ENCODE peak calls at places on chromosomes 11 and 22, in seven cellular contexts. One of them, this sample, is unnamed.
A peak's percentile ranks its signal among the peaks of the same experiment; 100 is the strongest.

GRCh38 chr11:45801723-45802315 is 3.1 kb upstream of the SLC35C1 start:
- DNase-seq in IMR-90: no peak
- DNase-seq in heart left ventricle: no peak
- DNase-seq in brain microvascular endothelial cell: no peak
- DNase-seq in CD8-positive, alpha-beta memory T cell: no peak
- DNase-seq in neural progenitor cell: no peak
- DNase-seq in trophoblast cell: no peak
- DNase-seq in this sample: no peak

GRCh38 chr11:9774591-9775392 is 110.9 kb downstream of the SWAP70 start:
- DNase-seq in IMR-90: peak; percentile 94
- DNase-seq in heart left ventricle: no peak
- DNase-seq in brain microvascular endothelial cell: peak; percentile 90
- DNase-seq in CD8-positive, alpha-beta memory T cell: no peak
- DNase-seq in neural progenitor cell: no peak
- DNase-seq in trophoblast cell: peak; percentile 90
- DNase-seq in this sample: no peak

GRCh38 chr11:121415861-121416260 is 36.3 kb upstream of the SORL1 start:
- DNase-seq in IMR-90: no peak
- DNase-seq in heart left ventricle: no peak
- DNase-seq in brain microvascular endothelial cell: no peak
- DNase-seq in CD8-positive, alpha-beta memory T cell: no peak
- DNase-seq in neural progenitor cell: no peak
- DNase-seq in trophoblast cell: peak; percentile 10
- DNase-seq in this sample: no peak

GRCh38 chr11:33941637-33942160 is 49.8 kb upstream of the LMO2 start:
- DNase-seq in IMR-90: no peak
- DNase-seq in heart left ventricle: no peak
- DNase-seq in brain microvascular endothelial cell: peak; percentile 85
- DNase-seq in CD8-positive, alpha-beta memory T cell: no peak
- DNase-seq in neural progenitor cell: no peak
- DNase-seq in trophoblast cell: peak; percentile 10
- DNase-seq in this sample: no peak

GRCh38 chr11:22828373-22828772 is 1.2 kb downstream of the SVIP start:
- DNase-seq in IMR-90: no peak
- DNase-seq in heart left ventricle: no peak
- DNase-seq in brain microvascular endothelial cell: no peak
- DNase-seq in CD8-positive, alpha-beta memory T cell: no peak
- DNase-seq in neural progenitor cell: no peak
- DNase-seq in trophoblast cell: no peak
- DNase-seq in this sample: no peak

GRCh38 chr22:42172385-42173172 is 42.0 kb upstream of the CYP2D6 start:
- DNase-seq in IMR-90: peak; percentile 58
- DNase-seq in heart left ventricle: no peak
- DNase-seq in brain microvascular endothelial cell: no peak
- DNase-seq in CD8-positive, alpha-beta memory T cell: no peak
- DNase-seq in neural progenitor cell: no peak
- DNase-seq in trophoblast cell: peak; percentile 55
- DNase-seq in this sample: no peak

GRCh38 chr22:23763579-23764331 is 965 bp downstream of the C22orf15 start:
- DNase-seq in IMR-90: no peak
- DNase-seq in heart left ventricle: no peak
- DNase-seq in brain microvascular endothelial cell: no peak
- DNase-seq in CD8-positive, alpha-beta memory T cell: peak; percentile 67
- DNase-seq in neural progenitor cell: peak; percentile 45
- DNase-seq in trophoblast cell: no peak
- DNase-seq in this sample: peak; percentile 78

GRCh38 chr22:49829044-49829719 is 1.5 kb upstream of the BRD1 start:
- DNase-seq in IMR-90: no peak
- DNase-seq in heart left ventricle: no peak
- DNase-seq in brain microvascular endothelial cell: no peak
- DNase-seq in CD8-positive, alpha-beta memory T cell: no peak
- DNase-seq in neural progenitor cell: no peak
- DNase-seq in trophoblast cell: no peak
- DNase-seq in this sample: no peak

GRCh38 chr11:110750100-110750499 is 37.9 kb upstream of the ARHGAP20 start:
- DNase-seq in IMR-90: no peak
- DNase-seq in heart left ventricle: no peak
- DNase-seq in brain microvascular endothelial cell: no peak
- DNase-seq in CD8-positive, alpha-beta memory T cell: no peak
- DNase-seq in neural progenitor cell: no peak
- DNase-seq in trophoblast cell: no peak
- DNase-seq in this sample: no peak

GRCh38 chr22:19962246-19962908 is 20.8 kb upstream of the TXNRD2 start:
- DNase-seq in IMR-90: peak; percentile 73
- DNase-seq in heart left ventricle: peak; percentile 57
- DNase-seq in brain microvascular endothelial cell: peak; percentile 68
- DNase-seq in CD8-positive, alpha-beta memory T cell: peak; percentile 68
- DNase-seq in neural progenitor cell: peak; percentile 95
- DNase-seq in trophoblast cell: peak; percentile 88
- DNase-seq in this sample: peak; percentile 88

GRCh38 chr11:93330446-93330984 is at the start of gene DEUP1:
- DNase-seq in IMR-90: no peak
- DNase-seq in heart left ventricle: peak; percentile 24
- DNase-seq in brain microvascular endothelial cell: no peak
- DNase-seq in CD8-positive, alpha-beta memory T cell: no peak
- DNase-seq in neural progenitor cell: peak; percentile 83
- DNase-seq in trophoblast cell: peak; percentile 21
- DNase-seq in this sample: peak; percentile 81

GRCh38 chr11:120929664-120930154 is 94.2 kb upstream of the TBCEL start:
- DNase-seq in IMR-90: peak; percentile 26
- DNase-seq in heart left ventricle: peak; percentile 22
- DNase-seq in brain microvascular endothelial cell: no peak
- DNase-seq in CD8-positive, alpha-beta memory T cell: no peak
- DNase-seq in neural progenitor cell: peak; percentile 90
- DNase-seq in trophoblast cell: peak; percentile 75
- DNase-seq in this sample: no peak

GRCh38 chr22:43110927-43111623 is 525 bp downstream of the BIK start:
- DNase-seq in IMR-90: no peak
- DNase-seq in heart left ventricle: no peak
- DNase-seq in brain microvascular endothelial cell: no peak
- DNase-seq in CD8-positive, alpha-beta memory T cell: peak; percentile 63
- DNase-seq in neural progenitor cell: peak; percentile 58
- DNase-seq in trophoblast cell: no peak
- DNase-seq in this sample: peak; percentile 83

GRCh38 chr11:36352919-36353318 is 56.8 kb downstream of the PRR5L start:
- DNase-seq in IMR-90: no peak
- DNase-seq in heart left ventricle: no peak
- DNase-seq in brain microvascular endothelial cell: no peak
- DNase-seq in CD8-positive, alpha-beta memory T cell: peak; percentile 88
- DNase-seq in neural progenitor cell: no peak
- DNase-seq in trophoblast cell: no peak
- DNase-seq in this sample: no peak

GRCh38 chr22:41241133-41241676 is 474 bp upstream of the CHADL start:
- DNase-seq in IMR-90: no peak
- DNase-seq in heart left ventricle: no peak
- DNase-seq in brain microvascular endothelial cell: no peak
- DNase-seq in CD8-positive, alpha-beta memory T cell: no peak
- DNase-seq in neural progenitor cell: no peak
- DNase-seq in trophoblast cell: no peak
- DNase-seq in this sample: no peak

GRCh38 chr22:27752771-27753170 is 48.8 kb downstream of the MN1 start:
- DNase-seq in IMR-90: no peak
- DNase-seq in heart left ventricle: peak; percentile 65
- DNase-seq in brain microvascular endothelial cell: peak; percentile 11
- DNase-seq in CD8-positive, alpha-beta memory T cell: no peak
- DNase-seq in neural progenitor cell: no peak
- DNase-seq in trophoblast cell: no peak
- DNase-seq in this sample: no peak

GRCh38 chr22:17774206-17774927 is at the start of gene BID:
- DNase-seq in IMR-90: peak; percentile 17
- DNase-seq in heart left ventricle: peak; percentile 68
- DNase-seq in brain microvascular endothelial cell: no peak
- DNase-seq in CD8-positive, alpha-beta memory T cell: peak; percentile 70
- DNase-seq in neural progenitor cell: peak; percentile 66
- DNase-seq in trophoblast cell: no peak
- DNase-seq in this sample: peak; percentile 86

GRCh38 chr11:19951558-19952083 is 208.7 kb downstream of the DBX1 start:
- DNase-seq in IMR-90: peak; percentile 70
- DNase-seq in heart left ventricle: no peak
- DNase-seq in brain microvascular endothelial cell: no peak
- DNase-seq in CD8-positive, alpha-beta memory T cell: no peak
- DNase-seq in neural progenitor cell: peak; percentile 77
- DNase-seq in trophoblast cell: peak; percentile 93
- DNase-seq in this sample: no peak
- H3K4me3 ChIP-seq in IMR-90: no peak overlapping the region
- H3K4me3 ChIP-seq in heart left ventricle: no peak overlapping the region
- H3K4me3 ChIP-seq in brain microvascular endothelial cell: no peak overlapping the region
- H3K4me3 ChIP-seq in CD8-positive, alpha-beta memory T cell: peak overlapping the region; percentile 26
- H3K4me3 ChIP-seq in neural progenitor cell: no peak overlapping the region
- H3K4me3 ChIP-seq in trophoblast cell: no peak overlapping the region
- H3K4me3 ChIP-seq in this sample: no peak overlapping the region

GRCh38 chr11:11780843-11781242 is 60.9 kb upstream of the USP47 start:
- DNase-seq in IMR-90: no peak
- DNase-seq in heart left ventricle: no peak
- DNase-seq in brain microvascular endothelial cell: no peak
- DNase-seq in CD8-positive, alpha-beta memory T cell: no peak
- DNase-seq in neural progenitor cell: no peak
- DNase-seq in trophoblast cell: no peak
- DNase-seq in this sample: no peak

GRCh38 chr11:11776714-11777113 is 65.1 kb upstream of the USP47 start:
- DNase-seq in IMR-90: no peak
- DNase-seq in heart left ventricle: no peak
- DNase-seq in brain microvascular endothelial cell: no peak
- DNase-seq in CD8-positive, alpha-beta memory T cell: no peak
- DNase-seq in neural progenitor cell: no peak
- DNase-seq in trophoblast cell: no peak
- DNase-seq in this sample: no peak

GRCh38 chr11:11782532-11783110 is 59.2 kb upstream of the USP47 start:
- DNase-seq in IMR-90: no peak
- DNase-seq in heart left ventricle: no peak
- DNase-seq in brain microvascular endothelial cell: no peak
- DNase-seq in CD8-positive, alpha-beta memory T cell: no peak
- DNase-seq in neural progenitor cell: no peak
- DNase-seq in trophoblast cell: no peak
- DNase-seq in this sample: no peak

GRCh38 chr11:11777897-11778296 is 63.9 kb upstream of the USP47 start:
- DNase-seq in IMR-90: no peak
- DNase-seq in heart left ventricle: no peak
- DNase-seq in brain microvascular endothelial cell: no peak
- DNase-seq in CD8-positive, alpha-beta memory T cell: no peak
- DNase-seq in neural progenitor cell: no peak
- DNase-seq in trophoblast cell: no peak
- DNase-seq in this sample: no peak

DNA sequence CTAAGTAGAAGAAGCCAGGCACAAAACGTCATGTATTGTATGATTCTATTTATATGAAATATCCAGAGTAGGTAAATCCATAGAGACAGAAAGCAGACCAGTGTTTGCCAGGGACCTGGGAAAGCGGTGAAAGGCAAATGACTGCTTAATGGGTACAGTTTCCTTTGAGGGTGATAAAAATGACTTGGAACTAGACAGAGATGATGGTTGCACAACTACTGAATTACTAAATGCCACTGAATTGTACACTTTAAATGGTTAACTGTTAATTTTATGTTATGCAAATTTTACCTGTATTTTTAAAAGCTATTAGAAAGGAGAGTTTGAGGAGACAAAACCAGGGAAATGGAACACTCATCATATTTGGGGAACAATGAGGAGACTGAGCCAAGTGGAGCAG is 61.8 kb upstream of the USP47 start:
- DNase-seq in IMR-90: no peak
- DNase-seq in heart left ventricle: no peak
- DNase-seq in brain microvascular endothelial cell: no peak
- DNase-seq in CD8-positive, alpha-beta memory T cell: no peak
- DNase-seq in neural progenitor cell: no peak
- DNase-seq in trophoblast cell: no peak
- DNase-seq in this sample: no peak
- H3K27me3 ChIP-seq in IMR-90: peaks cover 70% of the 10 kb centered on the region
- H3K27me3 ChIP-seq in heart left ventricle: no peaks in the 10 kb centered on the region
- H3K27me3 ChIP-seq in brain microvascular endothelial cell: peaks cover 4% of the 10 kb centered on the region
- H3K27me3 ChIP-seq in CD8-positive, alpha-beta memory T cell: no peaks in the 10 kb centered on the region
- H3K27me3 ChIP-seq in neural progenitor cell: no peaks in the 10 kb centered on the region
- H3K27me3 ChIP-seq in trophoblast cell: no peaks in the 10 kb centered on the region
- H3K27me3 ChIP-seq in this sample: no peaks in the 10 kb centered on the region

DNA sequence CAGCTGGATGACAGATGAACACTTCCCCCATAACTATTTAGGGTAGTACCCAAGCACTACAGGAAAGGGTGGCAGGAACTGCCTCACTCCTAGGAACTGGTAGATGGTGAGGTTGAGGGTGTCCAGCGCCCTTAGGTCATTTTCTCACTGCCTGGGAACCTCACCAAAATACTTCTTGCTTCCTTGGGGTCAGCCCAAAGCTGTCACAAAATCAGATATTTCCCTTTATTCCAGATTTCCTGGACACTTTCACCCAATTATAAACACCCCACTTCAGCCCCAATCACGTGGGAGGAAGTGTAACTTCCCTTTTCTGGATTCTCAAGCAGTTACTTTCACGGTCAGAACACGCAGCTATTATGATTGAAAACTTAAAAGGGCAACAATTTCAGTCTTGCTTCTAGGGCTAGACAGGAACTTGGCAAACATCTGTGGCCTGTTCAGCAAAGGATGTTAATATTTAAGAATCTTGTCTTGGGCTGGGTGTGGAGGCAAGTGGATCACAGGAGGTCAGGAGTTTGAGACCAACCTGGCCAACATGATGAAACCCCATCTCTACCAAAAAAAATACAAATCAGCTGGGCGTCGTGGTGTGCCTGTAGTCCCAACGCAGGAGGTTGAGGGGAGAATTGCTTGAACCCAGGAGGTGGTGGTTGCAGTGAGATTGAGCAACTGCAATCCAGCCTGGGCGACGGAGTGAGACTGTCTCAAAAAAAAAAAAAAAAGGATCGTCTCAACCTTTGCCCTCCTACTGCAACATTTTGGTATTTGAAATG is 4.0 kb downstream of the FTH1 start:
- DNase-seq in IMR-90: peak; percentile 60
- DNase-seq in heart left ventricle: no peak
- DNase-seq in brain microvascular endothelial cell: no peak
- DNase-seq in CD8-positive, alpha-beta memory T cell: no peak
- DNase-seq in neural progenitor cell: no peak
- DNase-seq in trophoblast cell: peak; percentile 70
- DNase-seq in this sample: peak; percentile 62
- H3K4me3 ChIP-seq in IMR-90: peak overlapping the region; percentile 6
- H3K4me3 ChIP-seq in heart left ventricle: peak overlapping the region; percentile 91
- H3K4me3 ChIP-seq in brain microvascular endothelial cell: no peak overlapping the region
- H3K4me3 ChIP-seq in CD8-positive, alpha-beta memory T cell: no peak overlapping the region
- H3K4me3 ChIP-seq in neural progenitor cell: no peak overlapping the region
- H3K4me3 ChIP-seq in trophoblast cell: no peak overlapping the region
- H3K4me3 ChIP-seq in this sample: peak overlapping the region; percentile 99

DNA sequence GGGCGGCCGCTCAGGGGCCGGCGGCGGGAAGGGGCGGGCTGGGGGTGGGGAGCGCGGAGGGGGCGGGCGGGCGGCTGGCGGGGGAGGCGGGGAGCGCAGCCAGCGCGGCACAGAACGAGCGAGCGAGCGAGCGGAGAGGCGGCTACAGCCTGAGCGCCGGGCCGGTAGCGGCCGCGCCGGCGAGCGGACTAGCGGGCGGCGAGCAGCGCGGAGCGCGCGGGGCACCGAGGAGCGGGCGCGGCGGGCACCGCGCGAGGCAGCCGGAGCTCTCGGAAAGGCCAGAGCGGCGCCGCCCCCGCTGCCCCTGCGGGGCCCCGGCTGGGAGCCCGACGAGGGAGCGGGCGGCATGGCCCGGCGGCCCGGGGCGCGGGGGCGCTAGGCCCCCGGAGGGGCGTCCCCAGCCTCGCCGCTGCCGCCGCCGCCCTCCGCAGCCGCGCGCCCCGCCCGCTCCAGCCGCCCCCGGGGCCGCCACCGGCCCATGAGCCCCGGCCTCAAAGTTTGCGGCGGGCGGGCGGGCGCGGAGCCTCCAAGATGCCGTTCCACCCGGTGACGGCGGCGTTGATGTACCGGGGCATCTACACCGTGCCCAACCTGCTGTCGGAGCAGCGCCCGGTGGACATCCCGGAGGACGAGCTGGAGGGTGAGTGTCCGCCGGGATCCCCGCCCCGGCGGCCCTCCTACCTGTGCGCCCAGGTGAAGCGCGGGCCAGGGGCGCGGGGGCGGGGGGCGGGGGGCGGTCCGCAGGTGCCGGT is at the start of gene CABP7:
- DNase-seq in IMR-90: no peak
- DNase-seq in heart left ventricle: no peak
- DNase-seq in brain microvascular endothelial cell: no peak
- DNase-seq in CD8-positive, alpha-beta memory T cell: no peak
- DNase-seq in neural progenitor cell: peak; percentile 70
- DNase-seq in trophoblast cell: peak; percentile 5
- DNase-seq in this sample: no peak
- H3K27me3 ChIP-seq in IMR-90: peaks cover 72% of the 10 kb centered on the region
- H3K27me3 ChIP-seq in heart left ventricle: peaks cover 55% of the 10 kb centered on the region
- H3K27me3 ChIP-seq in brain microvascular endothelial cell: peaks cover 19% of the 10 kb centered on the region
- H3K27me3 ChIP-seq in CD8-positive, alpha-beta memory T cell: peaks cover 7% of the 10 kb centered on the region
- H3K27me3 ChIP-seq in neural progenitor cell: peaks cover 66% of the 10 kb centered on the region
- H3K27me3 ChIP-seq in trophoblast cell: peaks cover 30% of the 10 kb centered on the region
- H3K27me3 ChIP-seq in this sample: peaks cover 51% of the 10 kb centered on the region